ENCODE peak calls at places on chromosomes 1 and 21, in ten cellular contexts. One of them, this sample, is unnamed.

GRCh38 chr1:9671377-9672140 is 20.0 kb downstream of the PIK3CD start:
- DNase-seq in nucleus accumbens: no peak
- DNase-seq in CD4-positive, alpha-beta memory T cell: no peak
- DNase-seq in OCI-LY7: no peak
- DNase-seq in Caco-2: no peak
- DNase-seq in fibroblast of pulmonary artery: no peak
- DNase-seq in T1000: peak; percentile 25
- DNase-seq in transverse colon: no peak
- DNase-seq in NCI-H510A treated with DMSO at 0.1 percent for 48 hours: peak; percentile 95
- DNase-seq in stimulated activated CD4-positive, alpha-beta T cell treated with anti-CD3 and anti-CD28 coated beads, Interleukin-12 subunit alpha, Interleukin-12 subunit beta, amount 100 ng/mL, for 4 hours: no peak
- DNase-seq in this sample: no peak

GRCh38 chr1:46489638-46490602 is at the start of gene DMBX1:
- DNase-seq in nucleus accumbens: no peak
- DNase-seq in CD4-positive, alpha-beta memory T cell: no peak
- DNase-seq in OCI-LY7: no peak
- DNase-seq in Caco-2: peak; percentile 52
- DNase-seq in fibroblast of pulmonary artery: no peak
- DNase-seq in T1000: peak; percentile 14
- DNase-seq in transverse colon: peak; percentile 58
- DNase-seq in NCI-H510A treated with DMSO at 0.1 percent for 48 hours: peak; percentile 69
- DNase-seq in stimulated activated CD4-positive, alpha-beta T cell treated with anti-CD3 and anti-CD28 coated beads, Interleukin-12 subunit alpha, Interleukin-12 subunit beta, amount 100 ng/mL, for 4 hours: no peak
- DNase-seq in this sample: no peak

GRCh38 chr1:26705788-26706237 is 10.0 kb downstream of the ARID1A start:
- DNase-seq in nucleus accumbens: no peak
- DNase-seq in CD4-positive, alpha-beta memory T cell: no peak
- DNase-seq in OCI-LY7: peak; percentile 43
- DNase-seq in Caco-2: no peak
- DNase-seq in fibroblast of pulmonary artery: peak; percentile 70
- DNase-seq in T1000: no peak
- DNase-seq in transverse colon: no peak
- DNase-seq in NCI-H510A treated with DMSO at 0.1 percent for 48 hours: peak; percentile 53
- DNase-seq in stimulated activated CD4-positive, alpha-beta T cell treated with anti-CD3 and anti-CD28 coated beads, Interleukin-12 subunit alpha, Interleukin-12 subunit beta, amount 100 ng/mL, for 4 hours: no peak
- DNase-seq in this sample: no peak

GRCh38 chr21:34195365-34195764 is 122.0 kb downstream of the MRPS6 start:
- DNase-seq in nucleus accumbens: no peak
- DNase-seq in CD4-positive, alpha-beta memory T cell: no peak
- DNase-seq in OCI-LY7: no peak
- DNase-seq in Caco-2: peak; percentile 38
- DNase-seq in fibroblast of pulmonary artery: no peak
- DNase-seq in T1000: no peak
- DNase-seq in transverse colon: no peak
- DNase-seq in NCI-H510A treated with DMSO at 0.1 percent for 48 hours: no peak
- DNase-seq in stimulated activated CD4-positive, alpha-beta T cell treated with anti-CD3 and anti-CD28 coated beads, Interleukin-12 subunit alpha, Interleukin-12 subunit beta, amount 100 ng/mL, for 4 hours: no peak
- DNase-seq in this sample: no peak

GRCh38 chr1:200998323-200998722 is 25.2 kb downstream of the KIF21B start:
- DNase-seq in nucleus accumbens: no peak
- DNase-seq in CD4-positive, alpha-beta memory T cell: no peak
- DNase-seq in OCI-LY7: no peak
- DNase-seq in Caco-2: no peak
- DNase-seq in fibroblast of pulmonary artery: no peak
- DNase-seq in T1000: no peak
- DNase-seq in transverse colon: no peak
- DNase-seq in NCI-H510A treated with DMSO at 0.1 percent for 48 hours: no peak
- DNase-seq in stimulated activated CD4-positive, alpha-beta T cell treated with anti-CD3 and anti-CD28 coated beads, Interleukin-12 subunit alpha, Interleukin-12 subunit beta, amount 100 ng/mL, for 4 hours: no peak
- DNase-seq in this sample: no peak

GRCh38 chr1:94773931-94774422 is 46.2 kb upstream of the SLC44A3 start:
- DNase-seq in nucleus accumbens: no peak
- DNase-seq in CD4-positive, alpha-beta memory T cell: no peak
- DNase-seq in OCI-LY7: no peak
- DNase-seq in Caco-2: peak; percentile 35
- DNase-seq in fibroblast of pulmonary artery: peak; percentile 55
- DNase-seq in T1000: peak; percentile 19
- DNase-seq in transverse colon: no peak
- DNase-seq in NCI-H510A treated with DMSO at 0.1 percent for 48 hours: no peak
- DNase-seq in stimulated activated CD4-positive, alpha-beta T cell treated with anti-CD3 and anti-CD28 coated beads, Interleukin-12 subunit alpha, Interleukin-12 subunit beta, amount 100 ng/mL, for 4 hours: no peak
- DNase-seq in this sample: no peak

GRCh38 chr1:6325482-6325881 is 64.6 kb upstream of the GPR153 start:
- DNase-seq in nucleus accumbens: no peak
- DNase-seq in CD4-positive, alpha-beta memory T cell: no peak
- DNase-seq in OCI-LY7: no peak
- DNase-seq in Caco-2: no peak
- DNase-seq in fibroblast of pulmonary artery: no peak
- DNase-seq in T1000: no peak
- DNase-seq in transverse colon: no peak
- DNase-seq in NCI-H510A treated with DMSO at 0.1 percent for 48 hours: no peak
- DNase-seq in stimulated activated CD4-positive, alpha-beta T cell treated with anti-CD3 and anti-CD28 coated beads, Interleukin-12 subunit alpha, Interleukin-12 subunit beta, amount 100 ng/mL, for 4 hours: no peak
- DNase-seq in this sample: no peak

GRCh38 chr1:246789454-246790339 is 65.5 kb downstream of the SCCPDH start:
- DNase-seq in nucleus accumbens: no peak
- DNase-seq in CD4-positive, alpha-beta memory T cell: no peak
- DNase-seq in OCI-LY7: no peak
- DNase-seq in Caco-2: no peak
- DNase-seq in fibroblast of pulmonary artery: no peak
- DNase-seq in T1000: no peak
- DNase-seq in transverse colon: no peak
- DNase-seq in NCI-H510A treated with DMSO at 0.1 percent for 48 hours: no peak
- DNase-seq in stimulated activated CD4-positive, alpha-beta T cell treated with anti-CD3 and anti-CD28 coated beads, Interleukin-12 subunit alpha, Interleukin-12 subunit beta, amount 100 ng/mL, for 4 hours: no peak
- DNase-seq in this sample: no peak

GRCh38 chr1:21229246-21230000 is 52.7 kb upstream of the EIF4G3 start:
- DNase-seq in nucleus accumbens: no peak
- DNase-seq in CD4-positive, alpha-beta memory T cell: no peak
- DNase-seq in OCI-LY7: no peak
- DNase-seq in Caco-2: no peak
- DNase-seq in fibroblast of pulmonary artery: peak; percentile 88
- DNase-seq in T1000: no peak
- DNase-seq in transverse colon: no peak
- DNase-seq in NCI-H510A treated with DMSO at 0.1 percent for 48 hours: no peak
- DNase-seq in stimulated activated CD4-positive, alpha-beta T cell treated with anti-CD3 and anti-CD28 coated beads, Interleukin-12 subunit alpha, Interleukin-12 subunit beta, amount 100 ng/mL, for 4 hours: no peak
- DNase-seq in this sample: no peak

GRCh38 chr21:38380391-38381137 is 117.7 kb downstream of the ERG start:
- DNase-seq in nucleus accumbens: no peak
- DNase-seq in CD4-positive, alpha-beta memory T cell: no peak
- DNase-seq in OCI-LY7: no peak
- DNase-seq in Caco-2: no peak
- DNase-seq in fibroblast of pulmonary artery: peak; percentile 52
- DNase-seq in T1000: no peak
- DNase-seq in transverse colon: no peak
- DNase-seq in NCI-H510A treated with DMSO at 0.1 percent for 48 hours: no peak
- DNase-seq in stimulated activated CD4-positive, alpha-beta T cell treated with anti-CD3 and anti-CD28 coated beads, Interleukin-12 subunit alpha, Interleukin-12 subunit beta, amount 100 ng/mL, for 4 hours: no peak
- DNase-seq in this sample: no peak

GRCh38 chr1:104531990-104532389 is 782.3 kb downstream of the AMY1C start:
- DNase-seq in nucleus accumbens: no peak
- DNase-seq in CD4-positive, alpha-beta memory T cell: no peak
- DNase-seq in OCI-LY7: no peak
- DNase-seq in Caco-2: no peak
- DNase-seq in fibroblast of pulmonary artery: no peak
- DNase-seq in T1000: no peak
- DNase-seq in transverse colon: no peak
- DNase-seq in NCI-H510A treated with DMSO at 0.1 percent for 48 hours: no peak
- DNase-seq in stimulated activated CD4-positive, alpha-beta T cell treated with anti-CD3 and anti-CD28 coated beads, Interleukin-12 subunit alpha, Interleukin-12 subunit beta, amount 100 ng/mL, for 4 hours: no peak
- DNase-seq in this sample: no peak

GRCh38 chr1:82837261-82837660 is 1036.5 kb downstream of the ADGRL2 start:
- DNase-seq in nucleus accumbens: no peak
- DNase-seq in CD4-positive, alpha-beta memory T cell: no peak
- DNase-seq in OCI-LY7: no peak
- DNase-seq in Caco-2: no peak
- DNase-seq in fibroblast of pulmonary artery: no peak
- DNase-seq in T1000: no peak
- DNase-seq in transverse colon: no peak
- DNase-seq in NCI-H510A treated with DMSO at 0.1 percent for 48 hours: no peak
- DNase-seq in stimulated activated CD4-positive, alpha-beta T cell treated with anti-CD3 and anti-CD28 coated beads, Interleukin-12 subunit alpha, Interleukin-12 subunit beta, amount 100 ng/mL, for 4 hours: no peak
- DNase-seq in this sample: no peak

GRCh38 chr1:46488343-46489168 is 1.1 kb upstream of the DMBX1 start:
- DNase-seq in nucleus accumbens: no peak
- DNase-seq in CD4-positive, alpha-beta memory T cell: no peak
- DNase-seq in OCI-LY7: no peak
- DNase-seq in Caco-2: no peak
- DNase-seq in fibroblast of pulmonary artery: peak; percentile 14
- DNase-seq in T1000: no peak
- DNase-seq in transverse colon: no peak
- DNase-seq in NCI-H510A treated with DMSO at 0.1 percent for 48 hours: no peak
- DNase-seq in stimulated activated CD4-positive, alpha-beta T cell treated with anti-CD3 and anti-CD28 coated beads, Interleukin-12 subunit alpha, Interleukin-12 subunit beta, amount 100 ng/mL, for 4 hours: no peak
- DNase-seq in this sample: no peak

GRCh38 chr1:232722626-232723025 is 82.6 kb upstream of the MAP10 start:
- DNase-seq in nucleus accumbens: no peak
- DNase-seq in CD4-positive, alpha-beta memory T cell: no peak
- DNase-seq in OCI-LY7: no peak
- DNase-seq in Caco-2: no peak
- DNase-seq in fibroblast of pulmonary artery: no peak
- DNase-seq in T1000: no peak
- DNase-seq in transverse colon: no peak
- DNase-seq in NCI-H510A treated with DMSO at 0.1 percent for 48 hours: no peak
- DNase-seq in stimulated activated CD4-positive, alpha-beta T cell treated with anti-CD3 and anti-CD28 coated beads, Interleukin-12 subunit alpha, Interleukin-12 subunit beta, amount 100 ng/mL, for 4 hours: no peak
- DNase-seq in this sample: no peak

GRCh38 chr1:3891329-3891867 is 8.7 kb downstream of the C1orf174 start:
- DNase-seq in nucleus accumbens: no peak
- DNase-seq in CD4-positive, alpha-beta memory T cell: no peak
- DNase-seq in OCI-LY7: no peak
- DNase-seq in Caco-2: no peak
- DNase-seq in fibroblast of pulmonary artery: no peak
- DNase-seq in T1000: no peak
- DNase-seq in transverse colon: no peak
- DNase-seq in NCI-H510A treated with DMSO at 0.1 percent for 48 hours: no peak
- DNase-seq in stimulated activated CD4-positive, alpha-beta T cell treated with anti-CD3 and anti-CD28 coated beads, Interleukin-12 subunit alpha, Interleukin-12 subunit beta, amount 100 ng/mL, for 4 hours: no peak
- DNase-seq in this sample: no peak

GRCh38 chr1:101482306-101482705 is 245.5 kb downstream of the S1PR1 start:
- DNase-seq in nucleus accumbens: no peak
- DNase-seq in CD4-positive, alpha-beta memory T cell: no peak
- DNase-seq in OCI-LY7: no peak
- DNase-seq in Caco-2: no peak
- DNase-seq in fibroblast of pulmonary artery: no peak
- DNase-seq in T1000: no peak
- DNase-seq in transverse colon: no peak
- DNase-seq in NCI-H510A treated with DMSO at 0.1 percent for 48 hours: no peak
- DNase-seq in stimulated activated CD4-positive, alpha-beta T cell treated with anti-CD3 and anti-CD28 coated beads, Interleukin-12 subunit alpha, Interleukin-12 subunit beta, amount 100 ng/mL, for 4 hours: no peak
- DNase-seq in this sample: no peak

GRCh38 chr1:225653463-225654276 is 747 bp upstream of the ENAH start:
- DNase-seq in nucleus accumbens: no peak
- DNase-seq in CD4-positive, alpha-beta memory T cell: peak; percentile 19
- DNase-seq in OCI-LY7: peak; percentile 27
- DNase-seq in Caco-2: peak; percentile 56
- DNase-seq in fibroblast of pulmonary artery: peak; percentile 80
- DNase-seq in T1000: peak; percentile 70
- DNase-seq in transverse colon: peak; percentile 72
- DNase-seq in NCI-H510A treated with DMSO at 0.1 percent for 48 hours: peak; percentile 79
- DNase-seq in stimulated activated CD4-positive, alpha-beta T cell treated with anti-CD3 and anti-CD28 coated beads, Interleukin-12 subunit alpha, Interleukin-12 subunit beta, amount 100 ng/mL, for 4 hours: peak; percentile 17
- DNase-seq in this sample: peak; percentile 65

GRCh38 chr1:217331698-217332097 is 299.2 kb downstream of the GPATCH2 start:
- DNase-seq in nucleus accumbens: no peak
- DNase-seq in CD4-positive, alpha-beta memory T cell: no peak
- DNase-seq in OCI-LY7: no peak
- DNase-seq in Caco-2: no peak
- DNase-seq in fibroblast of pulmonary artery: no peak
- DNase-seq in T1000: no peak
- DNase-seq in transverse colon: no peak
- DNase-seq in NCI-H510A treated with DMSO at 0.1 percent for 48 hours: no peak
- DNase-seq in stimulated activated CD4-positive, alpha-beta T cell treated with anti-CD3 and anti-CD28 coated beads, Interleukin-12 subunit alpha, Interleukin-12 subunit beta, amount 100 ng/mL, for 4 hours: no peak
- DNase-seq in this sample: no peak

GRCh38 chr1:230865062-230865817 is 3.1 kb downstream of the C1orf198 start:
- DNase-seq in nucleus accumbens: no peak
- DNase-seq in CD4-positive, alpha-beta memory T cell: no peak
- DNase-seq in OCI-LY7: no peak
- DNase-seq in Caco-2: no peak
- DNase-seq in fibroblast of pulmonary artery: no peak
- DNase-seq in T1000: no peak
- DNase-seq in transverse colon: no peak
- DNase-seq in NCI-H510A treated with DMSO at 0.1 percent for 48 hours: peak; percentile 8
- DNase-seq in stimulated activated CD4-positive, alpha-beta T cell treated with anti-CD3 and anti-CD28 coated beads, Interleukin-12 subunit alpha, Interleukin-12 subunit beta, amount 100 ng/mL, for 4 hours: no peak
- DNase-seq in this sample: no peak